ENCODE peak calls at places on chromosomes 5 and 9, in eight cellular contexts. E is nephron progenitor cell; A is PC-3; B is astrocyte of the spinal cord; T is fibroblast of pulmonary artery; C is NB4; R is glutamatergic neuron; S is CD4-positive, alpha-beta T cell. J is an unnamed sample.
A peak's percentile ranks its signal among the peaks of the same experiment; 100 is the strongest.

GRCh38 chr9:124351672-124352468 is 63.4 kb downstream of the PSMB7 start:
- DNase-seq in C (no peak), S (no peak), E (no peak), T (no peak), R (no peak), B (no peak), A (no peak), J (no peak)

GRCh38 chr5:1536298-1537165 is 12.8 kb upstream of the LPCAT1 start:
- DNase-seq in T (no peak), B (no peak), A (no peak), S (peak; percentile 61), C (no peak), R (no peak), E (no peak), J (peak; percentile 79)

GRCh38 chr9:95834281-95834907 is 41.1 kb upstream of the ERCC6L2 start:
- DNase-seq in E (no peak), C (no peak), T (peak; percentile 68), B (peak; percentile 58), S (no peak), A (no peak), R (no peak), J (no peak)

GRCh38 chr9:96867282-96867814 is 13.0 kb upstream of the ZNF782 start:
- DNase-seq in B (no peak), T (no peak), A (no peak), S (no peak), R (no peak), C (no peak), E (no peak), J (no peak)

GRCh38 chr5:80143491-80143890 is 108.3 kb downstream of the THBS4 start:
- DNase-seq in E (no peak), T (no peak), C (no peak), S (no peak), R (no peak), A (no peak), B (no peak), J (no peak)

GRCh38 chr9:129888085-129888808 is 53.0 kb downstream of the USP20 start:
- DNase-seq in C (peak; percentile 100), E (no peak), T (no peak), R (no peak), S (peak; percentile 91), B (no peak), A (no peak), J (peak; percentile 79)

GRCh38 chr9:38390851-38391250 is 1.7 kb upstream of the ALDH1B1 start:
- DNase-seq in R (no peak), A (no peak), T (no peak), B (no peak), S (no peak), C (no peak), E (no peak), J (no peak)

GRCh38 chr9:124254261-124254682 is 3.5 kb upstream of the NEK6 start:
- DNase-seq in S (no peak), B (no peak), T (no peak), A (no peak), C (no peak), E (no peak), R (no peak), J (peak; percentile 75)

GRCh38 chr9:91898451-91899433 is 51.3 kb downstream of the ROR2 start:
- DNase-seq in E (peak; percentile 63), T (peak; percentile 57), B (peak; percentile 64), A (no peak), S (no peak), R (peak; percentile 59), C (peak; percentile 98), J (no peak)

GRCh38 chr5:171418982-171419662 is at the start of gene FGF18:
- DNase-seq in A (peak; percentile 50), S (no peak), B (peak; percentile 70), T (peak; percentile 58), C (no peak), E (peak; percentile 77), R (peak; percentile 85), J (peak; percentile 78)

GRCh38 chr5:72271696-72272095 is 48.3 kb downstream of the MRPS27 start:
- DNase-seq in A (no peak), C (no peak), T (no peak), S (no peak), B (no peak), E (no peak), R (no peak), J (no peak)

GRCh38 chr9:129575818-129576217 is 45.1 kb downstream of the C9orf50 start:
- DNase-seq in E (no peak), A (no peak), T (peak; percentile 62), C (no peak), B (peak; percentile 33), S (no peak), R (no peak), J (no peak)

GRCh38 chr9:83649080-83649479 is 26.1 kb downstream of the IDNK start:
- DNase-seq in T (peak; percentile 51), C (peak; percentile 64), E (peak; percentile 68), R (peak; percentile 90), B (peak; percentile 10), S (peak; percentile 73), A (peak; percentile 41), J (peak; percentile 72)

GRCh38 chr9:118331622-118332045 is 627.4 kb downstream of the TLR4 start:
- DNase-seq in E (no peak), R (no peak), T (peak; percentile 27), A (peak; percentile 53), B (peak; percentile 78), C (no peak), S (no peak), J (no peak)

GRCh38 chr5:154751854-154752253 is 3.3 kb upstream of the LARP1 start:
- DNase-seq in S (no peak), C (no peak), R (no peak), T (no peak), E (no peak), B (no peak), A (no peak), J (no peak)

GRCh38 chr5:21810737-21811316 is 1042.3 kb downstream of the CDH12 start:
- DNase-seq in B (no peak), S (no peak), A (peak; percentile 81), T (peak; percentile 56), C (peak; percentile 42), R (no peak), E (no peak), J (no peak)

GRCh38 chr9:130962418-130963316 is 23.6 kb upstream of the FIBCD1 start:
- DNase-seq in T (peak; percentile 93), C (no peak), R (no peak), S (no peak), E (no peak), B (peak; percentile 97), A (peak; percentile 91), J (no peak)

GRCh38 chr5:59615272-59615671 is 278.3 kb downstream of the PDE4D start:
- DNase-seq in T (peak; percentile 28), E (no peak), B (no peak), C (no peak), A (peak; percentile 58), S (no peak), R (no peak), J (no peak)

GRCh38 chr9:72443855-72444254 is 77.6 kb upstream of the TMC1 start:
- DNase-seq in A (peak; percentile 57), B (no peak), C (peak; percentile 71), E (no peak), T (no peak), S (no peak), R (no peak), J (peak; percentile 67)

GRCh38 chr5:154542581-154542980 is 64.6 kb upstream of the HAND1 start:
- DNase-seq in R (no peak), C (no peak), S (no peak), T (no peak), E (no peak), A (no peak), B (no peak), J (no peak)

GRCh38 chr9:133597316-133597957 is 11.8 kb downstream of the FAM163B start:
- DNase-seq in A (no peak), T (peak; percentile 31), E (no peak), C (peak; percentile 36), S (no peak), R (no peak), B (no peak), J (no peak)

GRCh38 chr5:132495672-132496630 is 5.4 kb upstream of the IRF1 start:
- DNase-seq in B (peak; percentile 94), E (peak; percentile 81), C (peak; percentile 98), A (peak; percentile 90), R (peak; percentile 59), T (peak; percentile 95), S (peak; percentile 94), J (peak; percentile 88)
- TF ChIP-seq CTCF in B (no peak), E (no peak), C (no peak), A (no peak), R (no peak), T (peak; percentile 1), S (no peak), J (no peak)

DNA sequence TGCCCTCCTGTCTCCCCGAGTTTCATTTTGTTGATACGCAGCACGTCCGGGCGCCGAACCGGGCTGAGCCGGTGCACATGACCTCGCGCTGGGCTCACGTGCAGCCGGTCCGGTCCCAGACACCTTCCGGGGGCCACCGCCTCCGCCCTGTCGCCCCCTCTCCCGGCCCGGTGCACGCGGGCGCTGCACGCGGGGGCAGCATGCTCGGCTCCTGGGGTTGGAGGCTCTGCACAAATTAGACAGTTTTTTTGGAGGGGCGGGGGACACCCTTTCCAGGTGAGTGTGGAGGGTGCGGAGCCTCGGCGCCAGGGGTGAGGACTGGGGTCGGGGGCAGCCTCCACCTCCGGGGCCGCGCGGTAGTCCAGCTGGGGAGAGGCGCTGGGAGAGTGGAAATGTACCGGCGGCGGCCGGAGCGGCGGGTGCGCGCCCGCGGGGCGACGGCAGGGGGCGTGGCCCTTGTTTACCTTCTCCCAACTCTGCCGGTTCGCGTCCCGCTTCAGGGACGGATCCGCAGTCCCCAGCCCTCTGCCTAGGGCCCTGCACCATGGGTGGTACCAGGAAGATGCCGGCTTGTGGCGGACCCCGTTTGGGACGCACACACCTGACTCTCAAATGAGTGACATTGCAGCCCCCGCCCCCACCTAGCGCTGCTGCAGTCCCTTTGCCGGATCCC is 1.1 kb downstream of the JADE2 start:
- DNase-seq in B (no peak), S (peak; percentile 58), A (peak; percentile 72), E (peak; percentile 71), C (peak; percentile 81), T (no peak), R (peak; percentile 78), J (peak; percentile 85)
- TF ChIP-seq CTCF in B (peak; percentile 38), S (peak; percentile 33), A (no peak), E (peak; percentile 43), C (peak; percentile 10), T (peak; percentile 3), R (peak; percentile 38), J (peak; percentile 50)

DNA sequence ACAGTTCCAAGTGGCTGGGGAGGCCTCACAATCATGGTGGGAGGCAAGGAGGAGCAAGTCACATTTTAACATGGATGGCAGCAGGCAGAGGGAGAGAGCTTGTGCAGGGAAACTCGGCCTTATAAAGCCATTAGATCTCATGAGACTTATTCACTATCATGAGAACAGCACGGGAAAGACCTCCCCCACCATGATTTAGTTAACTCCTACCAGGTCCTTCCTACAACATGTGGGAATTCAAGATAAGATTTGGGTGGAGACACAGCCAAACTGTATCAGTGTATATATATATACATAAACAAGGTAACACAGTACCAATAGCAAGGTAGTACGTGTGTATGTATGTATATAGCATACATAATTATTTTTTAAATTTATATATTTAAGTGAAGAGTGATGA is 50.9 kb downstream of the NFX1 start:
- DNase-seq in S (no peak), R (no peak), A (no peak), E (no peak), C (no peak), B (no peak), T (no peak), J (no peak)
- TF ChIP-seq CTCF in S (no peak), R (no peak), A (no peak), E (no peak), C (no peak), B (no peak), T (no peak), J (no peak)

GRCh38 chr5:138065102-138065501 is 18.7 kb upstream of the WNT8A start:
- DNase-seq in E (peak; percentile 8), T (no peak), R (peak; percentile 29), A (peak; percentile 3), C (peak; percentile 24), S (no peak), B (no peak), J (peak; percentile 40)
- TF ChIP-seq CTCF in E (peak; percentile 27), T (peak; percentile 45), R (no peak), A (peak; percentile 56), C (peak; percentile 61), S (no peak), B (peak; percentile 44), J (peak; percentile 39)